ENCODE peak calls at places on chromosomes 3 and 15, in five cellular contexts. One of them, this sample, is unnamed.

GRCh38 chr3:133849346-133849745 is 43.7 kb downstream of the SRPRB start:
- DNase-seq in right lobe of liver: no peak
- DNase-seq in GM23338: no peak
- DNase-seq in right cardiac atrium: no peak
- DNase-seq in stomach: no peak
- DNase-seq in this sample: no peak

GRCh38 chr3:172522871-172523818 is at the start of gene TNFSF10:
- DNase-seq in GM23338: peak
- DNase-seq in right cardiac atrium: peak
- DNase-seq in stomach: peak
- DNase-seq in right lobe of liver: peak
- DNase-seq in this sample: no peak

GRCh38 chr3:150407818-150408231 is 273 bp upstream of the TSC22D2 start:
- DNase-seq in right lobe of liver: peak
- DNase-seq in stomach: no peak
- DNase-seq in right cardiac atrium: peak
- DNase-seq in GM23338: peak
- DNase-seq in this sample: peak

GRCh38 chr3:122100591-122101491 is 45.7 kb downstream of the CD86 start:
- DNase-seq in GM23338: peak
- DNase-seq in right cardiac atrium: no peak
- DNase-seq in right lobe of liver: no peak
- DNase-seq in stomach: no peak
- DNase-seq in this sample: no peak

GRCh38 chr3:174846055-174846454 is 13.1 kb upstream of the NAALADL2 start:
- DNase-seq in right cardiac atrium: no peak
- DNase-seq in stomach: no peak
- DNase-seq in GM23338: no peak
- DNase-seq in right lobe of liver: no peak
- DNase-seq in this sample: no peak

GRCh38 chr3:45236964-45237363 is 10.9 kb upstream of the TMEM158 start:
- DNase-seq in stomach: no peak
- DNase-seq in right cardiac atrium: no peak
- DNase-seq in right lobe of liver: no peak
- DNase-seq in GM23338: no peak
- DNase-seq in this sample: no peak

GRCh38 chr3:8663177-8664061 is 18.8 kb upstream of the SSUH2 start:
- DNase-seq in GM23338: peak
- DNase-seq in right lobe of liver: no peak
- DNase-seq in right cardiac atrium: peak
- DNase-seq in stomach: peak
- DNase-seq in this sample: peak

GRCh38 chr3:138326866-138327595 is 2.6 kb downstream of the NME9 start:
- DNase-seq in stomach: no peak
- DNase-seq in GM23338: no peak
- DNase-seq in right lobe of liver: no peak
- DNase-seq in right cardiac atrium: no peak
- DNase-seq in this sample: no peak

GRCh38 chr3:46946856-46947544 is 29.5 kb downstream of the CCDC12 start:
- DNase-seq in GM23338: no peak
- DNase-seq in right cardiac atrium: no peak
- DNase-seq in stomach: peak
- DNase-seq in right lobe of liver: peak
- DNase-seq in this sample: peak

GRCh38 chr3:183577336-183577735 is 21.8 kb upstream of the KLHL6 start:
- DNase-seq in right lobe of liver: no peak
- DNase-seq in GM23338: no peak
- DNase-seq in right cardiac atrium: no peak
- DNase-seq in stomach: no peak
- DNase-seq in this sample: no peak

GRCh38 chr3:186772281-186772885 is 11.0 kb upstream of the EIF4A2 start:
- DNase-seq in right cardiac atrium: no peak
- DNase-seq in stomach: no peak
- DNase-seq in right lobe of liver: no peak
- DNase-seq in GM23338: peak
- DNase-seq in this sample: no peak
- H3K4me3 ChIP-seq in right cardiac atrium: peak
- H3K4me3 ChIP-seq in stomach: peak
- H3K4me3 ChIP-seq in right lobe of liver: peak
- H3K4me3 ChIP-seq in GM23338: peak
- H3K4me3 ChIP-seq in this sample: peak

GRCh38 chr15:62684143-62684808 is 358.3 kb upstream of the TPM1 start:
- DNase-seq in stomach: no peak
- DNase-seq in right cardiac atrium: no peak
- DNase-seq in right lobe of liver: no peak
- DNase-seq in GM23338: no peak
- DNase-seq in this sample: no peak
- H3K27ac ChIP-seq in stomach: no peak
- H3K27ac ChIP-seq in right cardiac atrium: no peak
- H3K27ac ChIP-seq in right lobe of liver: no peak
- H3K27ac ChIP-seq in GM23338: no peak
- H3K27ac ChIP-seq in this sample: no peak

DNA sequence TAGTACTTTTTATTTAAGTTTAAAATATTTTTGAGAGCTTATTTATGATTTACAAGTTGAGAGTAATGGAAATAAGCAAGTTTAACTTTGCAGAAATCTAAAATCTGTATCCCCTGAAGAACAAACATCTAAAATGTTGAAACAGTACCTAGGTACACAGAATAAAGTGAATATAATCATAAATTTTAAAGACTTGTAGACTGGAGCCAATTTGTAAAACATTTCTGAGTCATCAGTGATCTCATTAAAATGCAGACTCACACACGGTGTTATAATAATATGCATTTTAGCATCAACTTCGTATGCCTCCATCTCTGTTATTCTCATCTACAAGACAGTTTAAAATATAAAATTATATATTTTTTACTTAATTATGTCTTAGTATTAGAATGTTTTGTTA is 399.5 kb upstream of the GOLIM4 start:
- DNase-seq in stomach: no peak
- DNase-seq in GM23338: no peak
- DNase-seq in right lobe of liver: no peak
- DNase-seq in right cardiac atrium: no peak
- DNase-seq in this sample: no peak
- H3K4me3 ChIP-seq in stomach: no peak
- H3K4me3 ChIP-seq in GM23338: no peak
- H3K4me3 ChIP-seq in right lobe of liver: no peak
- H3K4me3 ChIP-seq in right cardiac atrium: no peak
- H3K4me3 ChIP-seq in this sample: no peak

GRCh38 chr15:96333194-96334016 is 2.9 kb downstream of the NR2F2 start:
- DNase-seq in right lobe of liver: peak
- DNase-seq in GM23338: peak
- DNase-seq in stomach: no peak
- DNase-seq in right cardiac atrium: peak
- DNase-seq in this sample: peak
- H3K27ac ChIP-seq in right lobe of liver: peak
- H3K27ac ChIP-seq in GM23338: no peak
- H3K27ac ChIP-seq in stomach: peak
- H3K27ac ChIP-seq in right cardiac atrium: peak
- H3K27ac ChIP-seq in this sample: peak

GRCh38 chr15:78130466-78131294 is 565 bp downstream of the CIB2 start:
- DNase-seq in stomach: no peak
- DNase-seq in GM23338: peak
- DNase-seq in right lobe of liver: no peak
- DNase-seq in right cardiac atrium: no peak
- DNase-seq in this sample: no peak
- H3K4me3 ChIP-seq in stomach: peak
- H3K4me3 ChIP-seq in GM23338: peak
- H3K4me3 ChIP-seq in right lobe of liver: peak
- H3K4me3 ChIP-seq in right cardiac atrium: peak
- H3K4me3 ChIP-seq in this sample: peak

GRCh38 chr15:48866141-48866563 is 11.8 kb upstream of the EID1 start:
- DNase-seq in stomach: no peak
- DNase-seq in right cardiac atrium: no peak
- DNase-seq in GM23338: no peak
- DNase-seq in right lobe of liver: no peak
- DNase-seq in this sample: peak
- H3K27ac ChIP-seq in stomach: peak
- H3K27ac ChIP-seq in right cardiac atrium: peak
- H3K27ac ChIP-seq in GM23338: no peak
- H3K27ac ChIP-seq in right lobe of liver: no peak
- H3K27ac ChIP-seq in this sample: peak